ENCODE peak calls at places on chromosomes 3 and 15, in five cellular contexts. One of them, this sample, is unnamed.

GRCh38 chr3:85737846-85738245 is 779.1 kb downstream of the CADM2 start:
- DNase-seq in A549: no peak
- DNase-seq in GM12878: no peak
- DNase-seq in HepG2: no peak
- DNase-seq in K562: no peak
- DNase-seq in this sample: no peak

GRCh38 chr15:20353966-20354883 is 187.4 kb downstream of the GOLGA6L6 start:
- DNase-seq in A549: no peak
- DNase-seq in GM12878: no peak
- DNase-seq in HepG2: no peak
- DNase-seq in K562: no peak
- DNase-seq in this sample: peak

GRCh38 chr3:120119846-120120510 is 25.7 kb upstream of the GSK3B start:
- DNase-seq in A549: no peak
- DNase-seq in GM12878: no peak
- DNase-seq in HepG2: no peak
- DNase-seq in K562: no peak
- DNase-seq in this sample: no peak

GRCh38 chr15:29364429-29365078 is 94.9 kb upstream of the NSMCE3 start:
- DNase-seq in A549: peak
- DNase-seq in GM12878: no peak
- DNase-seq in HepG2: peak
- DNase-seq in K562: peak
- DNase-seq in this sample: peak

GRCh38 chr3:126758019-126758418 is 54.0 kb downstream of the CHCHD6 start:
- DNase-seq in A549: no peak
- DNase-seq in GM12878: no peak
- DNase-seq in HepG2: no peak
- DNase-seq in K562: no peak
- DNase-seq in this sample: no peak

GRCh38 chr15:40844543-40844981 is 714 bp downstream of the SPINT1 start:
- DNase-seq in A549: no peak
- DNase-seq in GM12878: no peak
- DNase-seq in HepG2: no peak
- DNase-seq in K562: peak
- DNase-seq in this sample: peak

GRCh38 chr3:146839727-146840126 is 234.6 kb upstream of the PLSCR5 start:
- DNase-seq in A549: no peak
- DNase-seq in GM12878: no peak
- DNase-seq in HepG2: no peak
- DNase-seq in K562: no peak
- DNase-seq in this sample: no peak

GRCh38 chr3:57816471-57817105 is 60.5 kb downstream of the SLMAP start:
- DNase-seq in A549: no peak
- DNase-seq in GM12878: no peak
- DNase-seq in HepG2: no peak
- DNase-seq in K562: no peak
- DNase-seq in this sample: no peak

GRCh38 chr3:107855710-107856109 is 235.1 kb downstream of the CD47 start:
- DNase-seq in A549: peak
- DNase-seq in GM12878: no peak
- DNase-seq in HepG2: peak
- DNase-seq in K562: peak
- DNase-seq in this sample: no peak

GRCh38 chr15:48645558-48646330 is at the start of gene FBN1:
- DNase-seq in A549: peak
- DNase-seq in GM12878: peak
- DNase-seq in HepG2: peak
- DNase-seq in K562: no peak
- DNase-seq in this sample: peak

GRCh38 chr3:42772670-42773408 is at the start of gene CCDC13:
- DNase-seq in A549: peak
- DNase-seq in GM12878: peak
- DNase-seq in HepG2: no peak
- DNase-seq in K562: peak
- DNase-seq in this sample: peak

GRCh38 chr3:8987673-8988655 is 24.7 kb upstream of the RAD18 start:
- DNase-seq in A549: peak
- DNase-seq in GM12878: no peak
- DNase-seq in HepG2: peak
- DNase-seq in K562: peak
- DNase-seq in this sample: peak

GRCh38 chr3:100053929-100054620 is 60.2 kb downstream of the FILIP1L start:
- DNase-seq in A549: no peak
- DNase-seq in GM12878: no peak
- DNase-seq in HepG2: peak
- DNase-seq in K562: no peak
- DNase-seq in this sample: no peak

GRCh38 chr3:10248984-10249748 is 907 bp downstream of the TATDN2 start:
- DNase-seq in A549: peak
- DNase-seq in GM12878: no peak
- DNase-seq in HepG2: no peak
- DNase-seq in K562: peak
- DNase-seq in this sample: peak

GRCh38 chr15:41292521-41292920 is 39.9 kb downstream of the OIP5 start:
- DNase-seq in A549: no peak
- DNase-seq in GM12878: no peak
- DNase-seq in HepG2: no peak
- DNase-seq in K562: no peak
- DNase-seq in this sample: no peak

GRCh38 chr3:58535531-58536500 is 1.2 kb downstream of the ACOX2 start:
- DNase-seq in A549: no peak
- DNase-seq in GM12878: no peak
- DNase-seq in HepG2: peak
- DNase-seq in K562: peak
- DNase-seq in this sample: no peak

GRCh38 chr3:127997961-127998360 is 54.3 kb upstream of the SEC61A1 start:
- DNase-seq in A549: no peak
- DNase-seq in GM12878: no peak
- DNase-seq in HepG2: peak
- DNase-seq in K562: no peak
- DNase-seq in this sample: no peak

GRCh38 chr3:61978460-61979419 is 394.6 kb downstream of the FEZF2 start:
- DNase-seq in A549: no peak
- DNase-seq in GM12878: no peak
- DNase-seq in HepG2: no peak
- DNase-seq in K562: no peak
- DNase-seq in this sample: no peak

GRCh38 chr3:100412897-100413590 is 11.7 kb downstream of the LNP1 start:
- DNase-seq in A549: no peak
- DNase-seq in GM12878: no peak
- DNase-seq in HepG2: no peak
- DNase-seq in K562: no peak
- DNase-seq in this sample: no peak

GRCh38 chr3:98021821-98022220 is 13.3 kb downstream of the GABRR3 start:
- DNase-seq in A549: no peak
- DNase-seq in GM12878: no peak
- DNase-seq in HepG2: no peak
- DNase-seq in K562: no peak
- DNase-seq in this sample: no peak

GRCh38 chr3:194383276-194383940 is 13.9 kb upstream of the LRRC15 start:
- DNase-seq in A549: no peak
- DNase-seq in GM12878: no peak
- DNase-seq in HepG2: no peak
- DNase-seq in K562: no peak
- DNase-seq in this sample: no peak

GRCh38 chr3:153219147-153219546 is 57.1 kb downstream of the RAP2B start:
- DNase-seq in A549: no peak
- DNase-seq in GM12878: no peak
- DNase-seq in HepG2: no peak
- DNase-seq in K562: no peak
- DNase-seq in this sample: no peak

GRCh38 chr15:42085721-42086120 is 8.6 kb downstream of the PLA2G4D start:
- DNase-seq in A549: no peak
- DNase-seq in GM12878: no peak
- DNase-seq in HepG2: no peak
- DNase-seq in K562: no peak
- DNase-seq in this sample: no peak

GRCh38 chr15:74315626-74316025 is 51.8 kb downstream of the CYP11A1 start:
- DNase-seq in A549: no peak
- DNase-seq in GM12878: peak
- DNase-seq in HepG2: no peak
- DNase-seq in K562: peak
- DNase-seq in this sample: no peak

GRCh38 chr3:60337421-60337820 is 913.8 kb downstream of the FHIT start:
- DNase-seq in A549: no peak
- DNase-seq in GM12878: no peak
- DNase-seq in HepG2: no peak
- DNase-seq in K562: no peak
- DNase-seq in this sample: no peak

GRCh38 chr15:96115642-96116041 is 214.9 kb upstream of the NR2F2 start:
- DNase-seq in A549: no peak
- DNase-seq in GM12878: no peak
- DNase-seq in HepG2: no peak
- DNase-seq in K562: no peak
- DNase-seq in this sample: no peak

GRCh38 chr3:102471001-102471400 is 36.2 kb downstream of the ZPLD1 start:
- DNase-seq in A549: no peak
- DNase-seq in GM12878: no peak
- DNase-seq in HepG2: no peak
- DNase-seq in K562: no peak
- DNase-seq in this sample: peak

GRCh38 chr15:64865998-64866520 is 24.3 kb downstream of the PLEKHO2 start:
- DNase-seq in A549: no peak
- DNase-seq in GM12878: no peak
- DNase-seq in HepG2: no peak
- DNase-seq in K562: no peak
- DNase-seq in this sample: peak

DNA sequence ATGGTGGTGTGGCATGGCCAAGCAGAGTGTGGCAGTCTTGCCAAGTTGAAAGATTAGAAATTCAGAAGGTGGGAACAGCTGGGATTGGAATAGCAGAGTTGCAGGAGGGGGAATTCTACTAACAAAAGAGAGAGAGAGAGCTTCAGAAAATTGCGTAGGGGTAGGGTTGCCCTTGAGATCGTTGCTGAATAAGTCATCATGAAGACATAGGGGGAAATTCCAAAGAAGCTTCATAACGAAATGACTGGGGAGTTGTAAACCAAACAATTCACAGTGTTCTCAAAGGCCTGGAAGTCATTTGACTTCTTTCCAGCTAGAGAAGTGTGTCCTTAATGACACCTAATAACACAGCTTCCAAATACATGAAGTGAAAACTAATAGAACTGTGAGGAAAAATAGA is 26.3 kb upstream of the TIPARP start:
- DNase-seq in A549: no peak
- DNase-seq in GM12878: no peak
- DNase-seq in HepG2: no peak
- DNase-seq in K562: no peak
- DNase-seq in this sample: no peak
- TF ChIP-seq ESRRA in A549: no peak
- TF ChIP-seq ESRRA in GM12878: no peak
- TF ChIP-seq ESRRA in HepG2: no peak
- TF ChIP-seq ESRRA in K562: no peak
- TF ChIP-seq ESRRA in this sample: no peak

GRCh38 chr15:31974855-31975421 is 55.4 kb upstream of the CHRNA7 start:
- DNase-seq in A549: peak
- DNase-seq in GM12878: no peak
- DNase-seq in HepG2: peak
- DNase-seq in K562: peak
- DNase-seq in this sample: peak
- TF ChIP-seq ESRRA in A549: no peak
- TF ChIP-seq ESRRA in GM12878: no peak
- TF ChIP-seq ESRRA in HepG2: no peak
- TF ChIP-seq ESRRA in K562: no peak
- TF ChIP-seq ESRRA in this sample: no peak

GRCh38 chr15:66293419-66294156 is at the start of gene DIS3L:
- DNase-seq in A549: peak
- DNase-seq in GM12878: peak
- DNase-seq in HepG2: peak
- DNase-seq in K562: peak
- DNase-seq in this sample: peak

GRCh38 chr15:66294157-66294931 is 976 bp downstream of the DIS3L start:
- DNase-seq in A549: peak
- DNase-seq in GM12878: peak
- DNase-seq in HepG2: peak
- DNase-seq in K562: peak
- DNase-seq in this sample: no peak

GRCh38 chr15:66302489-66302888 is 9.1 kb downstream of the DIS3L start:
- DNase-seq in A549: no peak
- DNase-seq in GM12878: no peak
- DNase-seq in HepG2: no peak
- DNase-seq in K562: no peak
- DNase-seq in this sample: no peak

GRCh38 chr15:66294932-66295235 is 1.5 kb downstream of the DIS3L start:
- DNase-seq in A549: peak
- DNase-seq in GM12878: no peak
- DNase-seq in HepG2: no peak
- DNase-seq in K562: peak
- DNase-seq in this sample: no peak

DNA sequence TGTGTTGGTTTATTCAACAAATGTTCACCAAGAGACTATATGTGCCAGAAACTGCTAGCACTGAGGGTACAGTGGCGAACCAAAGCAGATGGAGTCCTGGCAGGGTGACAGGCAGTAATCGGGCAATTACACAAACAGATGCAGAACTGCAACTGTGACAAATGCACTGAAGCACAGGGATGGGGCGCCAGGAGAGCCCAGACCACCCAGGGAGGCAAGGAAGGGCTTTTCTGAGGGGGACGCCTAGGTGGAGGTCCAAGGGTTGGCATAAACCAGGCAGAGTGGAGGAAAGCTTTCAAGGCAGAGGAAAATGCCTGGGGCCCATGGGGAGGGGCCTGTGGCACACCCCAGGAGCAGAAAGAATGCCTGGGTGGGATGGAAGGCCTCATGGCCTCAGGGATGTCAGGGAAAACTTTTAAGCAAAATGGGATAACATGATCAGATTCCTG is 5.5 kb downstream of the DIS3L start:
- DNase-seq in A549: no peak
- DNase-seq in GM12878: no peak
- DNase-seq in HepG2: no peak
- DNase-seq in K562: no peak
- DNase-seq in this sample: no peak
- TF ChIP-seq ESRRA in A549: no peak
- TF ChIP-seq ESRRA in GM12878: no peak
- TF ChIP-seq ESRRA in HepG2: no peak
- TF ChIP-seq ESRRA in K562: no peak
- TF ChIP-seq ESRRA in this sample: no peak

GRCh38 chr15:27254016-27254415 is 283.0 kb downstream of the GABRG3 start:
- DNase-seq in A549: no peak
- DNase-seq in GM12878: no peak
- DNase-seq in HepG2: no peak
- DNase-seq in K562: no peak
- DNase-seq in this sample: no peak

GRCh38 chr15:27249046-27249722 is 278.2 kb downstream of the GABRG3 start:
- DNase-seq in A549: no peak
- DNase-seq in GM12878: no peak
- DNase-seq in HepG2: no peak
- DNase-seq in K562: no peak
- DNase-seq in this sample: no peak

GRCh38 chr15:27249723-27250160 is 278.8 kb downstream of the GABRG3 start:
- DNase-seq in A549: no peak
- DNase-seq in GM12878: no peak
- DNase-seq in HepG2: no peak
- DNase-seq in K562: no peak
- DNase-seq in this sample: no peak

GRCh38 chr15:27248251-27248650 is 277.3 kb downstream of the GABRG3 start:
- DNase-seq in A549: no peak
- DNase-seq in GM12878: no peak
- DNase-seq in HepG2: no peak
- DNase-seq in K562: no peak
- DNase-seq in this sample: no peak

GRCh38 chr15:27250223-27250622 is 279.2 kb downstream of the GABRG3 start:
- DNase-seq in A549: no peak
- DNase-seq in GM12878: no peak
- DNase-seq in HepG2: no peak
- DNase-seq in K562: no peak
- DNase-seq in this sample: no peak
- TF ChIP-seq ESRRA in A549: no peak
- TF ChIP-seq ESRRA in GM12878: no peak
- TF ChIP-seq ESRRA in HepG2: no peak
- TF ChIP-seq ESRRA in K562: no peak
- TF ChIP-seq ESRRA in this sample: no peak

This sample was measured in WTC11.